ENCODE peak calls at places on chromosomes 1 and 21, in nine cellular contexts. One of them, this sample, is unnamed.

GRCh38 chr1:185864889-185865288 is 130.7 kb downstream of the HMCN1 start:
- DNase-seq in mesenchymal stem cell: peak; percentile 49
- DNase-seq in fibroblast of lung: peak; percentile 74
- DNase-seq in endothelial cell of umbilical vein: peak; percentile 74
- DNase-seq in colonic mucosa: no peak
- DNase-seq in keratinocyte: peak; percentile 33
- DNase-seq in astrocyte: peak; percentile 97
- DNase-seq in IMR-90: peak; percentile 97
- DNase-seq in mesendoderm: no peak
- DNase-seq in this sample: peak; percentile 59

GRCh38 chr1:156677616-156678596 is 699 bp upstream of the NES start:
- DNase-seq in fibroblast of lung: peak; percentile 92
- DNase-seq in mesendoderm: peak; percentile 96
- DNase-seq in IMR-90: peak; percentile 89
- DNase-seq in astrocyte: peak; percentile 71
- DNase-seq in endothelial cell of umbilical vein: peak; percentile 83
- DNase-seq in mesenchymal stem cell: peak; percentile 95
- DNase-seq in keratinocyte: no peak
- DNase-seq in colonic mucosa: peak; percentile 59
- DNase-seq in this sample: peak; percentile 88

GRCh38 chr1:169086603-169087455 is 19.7 kb upstream of the ATP1B1 start:
- DNase-seq in mesendoderm: peak; percentile 47
- DNase-seq in mesenchymal stem cell: peak; percentile 87
- DNase-seq in fibroblast of lung: peak; percentile 21
- DNase-seq in astrocyte: peak; percentile 48
- DNase-seq in IMR-90: peak; percentile 37
- DNase-seq in keratinocyte: no peak
- DNase-seq in colonic mucosa: no peak
- DNase-seq in endothelial cell of umbilical vein: peak; percentile 9
- DNase-seq in this sample: no peak

GRCh38 chr1:22126531-22126930 is 16.4 kb downstream of the WNT4 start:
- DNase-seq in fibroblast of lung: no peak
- DNase-seq in endothelial cell of umbilical vein: no peak
- DNase-seq in astrocyte: no peak
- DNase-seq in keratinocyte: no peak
- DNase-seq in mesendoderm: no peak
- DNase-seq in IMR-90: no peak
- DNase-seq in mesenchymal stem cell: no peak
- DNase-seq in colonic mucosa: no peak
- DNase-seq in this sample: no peak

GRCh38 chr1:226938903-226939438 is 1.1 kb upstream of the COQ8A start:
- DNase-seq in astrocyte: peak; percentile 32
- DNase-seq in endothelial cell of umbilical vein: peak; percentile 55
- DNase-seq in colonic mucosa: no peak
- DNase-seq in fibroblast of lung: peak; percentile 66
- DNase-seq in IMR-90: peak; percentile 55
- DNase-seq in mesendoderm: peak; percentile 20
- DNase-seq in mesenchymal stem cell: peak; percentile 70
- DNase-seq in keratinocyte: no peak
- DNase-seq in this sample: peak; percentile 82

GRCh38 chr1:99672022-99672421 is 26.1 kb downstream of the PALMD start:
- DNase-seq in fibroblast of lung: no peak
- DNase-seq in mesenchymal stem cell: no peak
- DNase-seq in IMR-90: no peak
- DNase-seq in mesendoderm: no peak
- DNase-seq in colonic mucosa: no peak
- DNase-seq in keratinocyte: no peak
- DNase-seq in astrocyte: no peak
- DNase-seq in endothelial cell of umbilical vein: peak; percentile 54
- DNase-seq in this sample: no peak

GRCh38 chr1:154614247-154614646 is 6.3 kb upstream of the ADAR start:
- DNase-seq in endothelial cell of umbilical vein: no peak
- DNase-seq in astrocyte: no peak
- DNase-seq in fibroblast of lung: no peak
- DNase-seq in IMR-90: no peak
- DNase-seq in mesenchymal stem cell: no peak
- DNase-seq in mesendoderm: peak; percentile 62
- DNase-seq in keratinocyte: no peak
- DNase-seq in colonic mucosa: no peak
- DNase-seq in this sample: no peak

GRCh38 chr1:117501275-117501674 is 104.6 kb upstream of the TENT5C start:
- DNase-seq in astrocyte: peak; percentile 71
- DNase-seq in keratinocyte: no peak
- DNase-seq in mesendoderm: no peak
- DNase-seq in colonic mucosa: no peak
- DNase-seq in mesenchymal stem cell: peak; percentile 73
- DNase-seq in fibroblast of lung: peak; percentile 81
- DNase-seq in IMR-90: peak; percentile 91
- DNase-seq in endothelial cell of umbilical vein: no peak
- DNase-seq in this sample: peak; percentile 69

GRCh38 chr1:67759692-67760029 is 73.6 kb downstream of the GNG12 start:
- DNase-seq in astrocyte: peak; percentile 48
- DNase-seq in mesendoderm: no peak
- DNase-seq in colonic mucosa: no peak
- DNase-seq in keratinocyte: no peak
- DNase-seq in fibroblast of lung: no peak
- DNase-seq in IMR-90: peak; percentile 42
- DNase-seq in mesenchymal stem cell: no peak
- DNase-seq in endothelial cell of umbilical vein: no peak
- DNase-seq in this sample: peak; percentile 44

GRCh38 chr1:178134061-178134460 is 40.2 kb downstream of the RASAL2 start:
- DNase-seq in astrocyte: peak; percentile 85
- DNase-seq in IMR-90: peak; percentile 82
- DNase-seq in fibroblast of lung: peak; percentile 55
- DNase-seq in colonic mucosa: peak; percentile 19
- DNase-seq in mesenchymal stem cell: peak; percentile 75
- DNase-seq in endothelial cell of umbilical vein: peak; percentile 55
- DNase-seq in mesendoderm: peak; percentile 31
- DNase-seq in keratinocyte: no peak
- DNase-seq in this sample: peak; percentile 50

GRCh38 chr1:34970829-34971228 is 14.3 kb downstream of the TMEM35B start:
- DNase-seq in colonic mucosa: no peak
- DNase-seq in mesenchymal stem cell: no peak
- DNase-seq in mesendoderm: peak; percentile 71
- DNase-seq in IMR-90: no peak
- DNase-seq in endothelial cell of umbilical vein: no peak
- DNase-seq in astrocyte: no peak
- DNase-seq in keratinocyte: no peak
- DNase-seq in fibroblast of lung: no peak
- DNase-seq in this sample: no peak

GRCh38 chr1:49163041-49163440 is 386.4 kb upstream of the BEND5 start:
- DNase-seq in IMR-90: no peak
- DNase-seq in endothelial cell of umbilical vein: no peak
- DNase-seq in colonic mucosa: no peak
- DNase-seq in mesenchymal stem cell: no peak
- DNase-seq in mesendoderm: no peak
- DNase-seq in astrocyte: peak; percentile 87
- DNase-seq in fibroblast of lung: no peak
- DNase-seq in keratinocyte: peak; percentile 71
- DNase-seq in this sample: no peak

GRCh38 chr1:172429324-172430127 is 9.0 kb downstream of the C1orf105 start:
- DNase-seq in mesendoderm: peak; percentile 79
- DNase-seq in keratinocyte: no peak
- DNase-seq in endothelial cell of umbilical vein: peak; percentile 78
- DNase-seq in mesenchymal stem cell: peak; percentile 71
- DNase-seq in astrocyte: peak; percentile 55
- DNase-seq in colonic mucosa: peak; percentile 53
- DNase-seq in IMR-90: peak; percentile 70
- DNase-seq in fibroblast of lung: peak; percentile 78
- DNase-seq in this sample: peak; percentile 88

GRCh38 chr1:115409853-115410150 is 71.8 kb upstream of the NGF start:
- DNase-seq in mesenchymal stem cell: no peak
- DNase-seq in astrocyte: no peak
- DNase-seq in colonic mucosa: no peak
- DNase-seq in mesendoderm: no peak
- DNase-seq in IMR-90: no peak
- DNase-seq in keratinocyte: no peak
- DNase-seq in endothelial cell of umbilical vein: no peak
- DNase-seq in fibroblast of lung: no peak
- DNase-seq in this sample: no peak

DNA sequence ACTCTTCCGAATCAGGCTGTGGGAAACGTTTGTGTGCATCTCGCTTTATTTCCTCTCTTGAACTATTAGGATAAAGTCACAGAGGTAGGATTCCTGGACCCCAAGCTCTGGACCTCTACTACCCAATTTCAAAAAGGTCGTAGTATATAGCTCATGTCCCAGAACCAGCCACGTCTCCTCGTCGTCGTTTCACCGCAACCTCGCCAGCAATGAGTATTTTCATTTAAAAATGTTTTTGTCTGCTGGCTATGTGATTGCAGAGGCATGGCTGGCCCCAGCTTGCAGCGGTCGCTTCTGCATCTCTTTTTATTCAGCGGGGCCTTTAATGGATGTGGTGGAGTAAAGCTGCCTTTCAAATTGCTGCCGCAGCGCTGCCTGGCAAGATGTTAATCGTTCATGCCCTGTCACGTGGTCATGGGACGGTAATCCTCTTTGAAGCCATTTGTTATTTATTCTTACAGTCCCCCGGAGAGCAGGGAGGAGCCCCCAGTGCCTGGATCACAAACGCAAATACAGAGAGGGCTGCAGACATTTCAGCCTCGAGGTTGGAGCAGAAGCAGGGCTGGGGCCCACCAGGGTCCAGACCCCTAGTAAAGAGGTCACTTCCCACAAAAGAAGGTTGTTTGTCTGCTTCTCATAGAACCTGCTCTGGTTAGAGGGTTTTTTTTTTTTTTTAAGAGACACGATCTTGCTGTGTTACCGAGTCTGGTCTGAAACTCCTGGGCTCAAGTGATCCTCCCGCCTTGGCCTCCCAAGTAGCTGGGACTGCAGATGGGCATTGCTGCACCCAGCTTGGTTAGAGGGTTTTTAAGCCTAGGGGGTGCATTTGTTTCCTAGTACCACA is 11.6 kb upstream of the NPHP4 start:
- DNase-seq in colonic mucosa: no peak
- DNase-seq in mesenchymal stem cell: no peak
- DNase-seq in fibroblast of lung: no peak
- DNase-seq in IMR-90: no peak
- DNase-seq in mesendoderm: no peak
- DNase-seq in astrocyte: no peak
- DNase-seq in endothelial cell of umbilical vein: no peak
- DNase-seq in keratinocyte: no peak
- DNase-seq in this sample: no peak
- H3K4me3 ChIP-seq in colonic mucosa: no peak overlapping the region
- H3K4me3 ChIP-seq in mesenchymal stem cell: no peak overlapping the region
- H3K4me3 ChIP-seq in fibroblast of lung: no peak overlapping the region
- H3K4me3 ChIP-seq in IMR-90: no peak overlapping the region
- H3K4me3 ChIP-seq in mesendoderm: no peak overlapping the region
- H3K4me3 ChIP-seq in astrocyte: no peak overlapping the region
- H3K4me3 ChIP-seq in endothelial cell of umbilical vein: no peak overlapping the region
- H3K4me3 ChIP-seq in keratinocyte: no peak overlapping the region
- H3K4me3 ChIP-seq in this sample: no peak overlapping the region

DNA sequence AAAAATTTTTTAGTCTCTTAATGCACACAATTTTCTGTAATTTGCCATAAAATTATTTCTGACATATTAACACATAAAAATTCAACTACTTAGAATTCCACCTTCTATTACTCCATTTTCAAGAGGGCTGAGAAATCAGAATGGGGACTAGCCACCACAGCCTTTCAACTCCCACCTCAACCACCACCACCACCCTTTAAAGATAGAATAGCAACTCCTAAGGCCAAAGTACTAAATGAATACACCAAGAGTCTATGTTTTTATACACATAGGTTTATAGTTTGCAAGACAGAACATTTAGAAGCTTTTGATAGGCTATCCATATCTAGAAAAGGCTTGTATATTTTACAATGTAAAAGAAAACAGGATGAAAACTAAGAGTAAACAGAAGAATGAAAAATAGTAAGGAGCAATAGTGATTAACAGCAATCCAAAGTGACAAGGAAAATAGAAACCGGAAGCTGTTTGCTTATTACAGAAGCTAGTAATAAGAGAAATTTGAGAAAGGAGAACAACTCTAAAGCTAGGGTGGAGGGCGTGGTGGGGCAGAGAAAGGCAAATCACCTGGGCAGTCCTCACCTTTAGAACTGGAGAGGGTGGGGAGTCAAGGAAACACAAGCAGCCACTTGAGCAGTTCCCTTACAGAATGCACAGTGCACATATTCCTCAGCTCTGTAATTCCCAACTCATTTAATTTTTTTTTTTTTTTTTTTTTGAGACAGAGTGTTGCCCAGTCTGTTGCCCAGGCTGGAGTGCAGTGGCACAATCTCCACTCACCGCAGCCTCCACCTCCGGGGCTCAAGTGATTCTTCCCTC is 27.7 kb downstream of the EPS15 start:
- DNase-seq in mesenchymal stem cell: no peak
- DNase-seq in IMR-90: no peak
- DNase-seq in astrocyte: no peak
- DNase-seq in colonic mucosa: peak; percentile 62
- DNase-seq in mesendoderm: no peak
- DNase-seq in fibroblast of lung: no peak
- DNase-seq in keratinocyte: no peak
- DNase-seq in endothelial cell of umbilical vein: no peak
- DNase-seq in this sample: no peak
- H3K9ac ChIP-seq in mesenchymal stem cell: no peak overlapping the region
- H3K9ac ChIP-seq in IMR-90: no peak overlapping the region
- H3K9ac ChIP-seq in astrocyte: no peak overlapping the region
- H3K9ac ChIP-seq in colonic mucosa: no peak overlapping the region
- H3K9ac ChIP-seq in mesendoderm: no peak overlapping the region
- H3K9ac ChIP-seq in fibroblast of lung: no peak overlapping the region
- H3K9ac ChIP-seq in keratinocyte: no peak overlapping the region
- H3K9ac ChIP-seq in endothelial cell of umbilical vein: no peak overlapping the region
- H3K9ac ChIP-seq in this sample: no peak overlapping the region

DNA sequence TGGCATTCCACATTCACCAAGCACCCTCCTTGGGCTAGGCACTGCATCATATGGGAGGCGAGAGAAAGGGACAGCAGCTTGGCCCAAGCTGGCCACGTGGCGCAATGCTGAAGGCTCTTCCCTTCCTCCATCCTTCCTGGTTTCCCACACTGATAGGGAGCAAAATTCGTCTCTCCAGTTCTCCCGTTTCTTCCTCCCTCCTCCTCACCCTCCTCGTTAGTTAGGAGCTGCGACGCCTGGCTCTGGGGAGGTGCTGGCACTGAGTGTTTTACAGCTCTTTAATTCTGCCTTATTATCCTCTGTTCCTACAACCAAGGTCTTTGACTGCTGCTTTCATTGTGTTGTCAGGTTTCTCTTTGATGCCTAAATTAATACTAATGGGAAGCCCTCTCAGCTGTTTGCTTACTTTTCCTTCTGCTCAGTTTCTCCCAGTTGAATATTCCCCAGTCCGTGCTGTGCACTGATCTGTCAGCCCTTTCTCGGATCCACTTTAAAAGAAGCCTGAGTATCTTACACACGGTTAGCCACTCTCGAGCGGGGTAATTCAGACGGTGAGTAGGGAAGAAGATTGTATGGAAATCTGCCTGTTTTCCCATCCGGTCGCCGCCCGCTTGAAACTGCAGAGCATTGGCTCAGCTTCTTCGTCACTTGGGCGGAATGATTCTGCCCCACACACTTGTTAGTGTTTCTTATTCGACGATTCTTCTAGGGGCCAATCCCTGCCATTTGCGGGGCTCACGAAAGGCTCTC is 56.2 kb upstream of the SMYD2 start:
- DNase-seq in mesenchymal stem cell: peak; percentile 22
- DNase-seq in keratinocyte: no peak
- DNase-seq in endothelial cell of umbilical vein: peak; percentile 31
- DNase-seq in mesendoderm: peak; percentile 79
- DNase-seq in astrocyte: peak; percentile 51
- DNase-seq in colonic mucosa: no peak
- DNase-seq in IMR-90: peak; percentile 41
- DNase-seq in fibroblast of lung: peak; percentile 40
- DNase-seq in this sample: peak; percentile 56
- H3K4me3 ChIP-seq in mesenchymal stem cell: peak overlapping the region; percentile 79
- H3K4me3 ChIP-seq in keratinocyte: peak overlapping the region; percentile 59
- H3K4me3 ChIP-seq in endothelial cell of umbilical vein: peak overlapping the region; percentile 25
- H3K4me3 ChIP-seq in mesendoderm: no peak overlapping the region
- H3K4me3 ChIP-seq in astrocyte: peak overlapping the region; percentile 67
- H3K4me3 ChIP-seq in colonic mucosa: peak overlapping the region; percentile 7
- H3K4me3 ChIP-seq in IMR-90: peak overlapping the region; percentile 42
- H3K4me3 ChIP-seq in fibroblast of lung: peak overlapping the region; percentile 48
- H3K4me3 ChIP-seq in this sample: peak overlapping the region; percentile 76

GRCh38 chr21:38297871-38298270 is 41.1 kb downstream of the KCNJ15 start:
- DNase-seq in IMR-90: no peak
- DNase-seq in keratinocyte: no peak
- DNase-seq in mesenchymal stem cell: no peak
- DNase-seq in colonic mucosa: no peak
- DNase-seq in fibroblast of lung: no peak
- DNase-seq in endothelial cell of umbilical vein: no peak
- DNase-seq in mesendoderm: no peak
- DNase-seq in astrocyte: no peak
- DNase-seq in this sample: no peak
- H3K9ac ChIP-seq in IMR-90: no peak overlapping the region
- H3K9ac ChIP-seq in keratinocyte: no peak overlapping the region
- H3K9ac ChIP-seq in mesenchymal stem cell: peak overlapping the region; percentile 83
- H3K9ac ChIP-seq in colonic mucosa: no peak overlapping the region
- H3K9ac ChIP-seq in fibroblast of lung: no peak overlapping the region
- H3K9ac ChIP-seq in endothelial cell of umbilical vein: no peak overlapping the region
- H3K9ac ChIP-seq in mesendoderm: no peak overlapping the region
- H3K9ac ChIP-seq in astrocyte: no peak overlapping the region
- H3K9ac ChIP-seq in this sample: peak overlapping the region; percentile 91